ENCODE peak calls at places on chromosome 15, in seven cellular contexts. X is GM12878, E is stomach, J is ovary, Q is transverse colon, L is A549, Y is tibial nerve. I is an unnamed sample.
A peak's percentile ranks its signal among the peaks of the same experiment; 100 is the strongest.

GRCh38 chr15:42494998-42495360 is 455 bp upstream of the SNAP23 start:
- DNase-seq in Q (peak; percentile 57), X (no peak), Y (no peak), J (no peak), E (peak; percentile 47), L (peak; percentile 25), I (peak; percentile 74)

GRCh38 chr15:60000113-60000823 is 3.8 kb upstream of the FOXB1 start:
- DNase-seq in J (no peak), Q (no peak), L (no peak), Y (no peak), E (no peak), X (no peak), I (no peak)

GRCh38 chr15:79370716-79371115 is 59.8 kb downstream of the TMED3 start:
- DNase-seq in J (no peak), X (no peak), E (no peak), Y (no peak), L (no peak), Q (no peak), I (no peak)

GRCh38 chr15:100788080-100788730 is 91.4 kb upstream of the ALDH1A3 start:
- DNase-seq in Y (no peak), X (no peak), E (no peak), J (no peak), L (no peak), Q (no peak), I (no peak)

GRCh38 chr15:100918690-100919480 is at the start of gene LRRK1:
- DNase-seq in X (no peak), L (peak; percentile 52), J (peak; percentile 49), E (no peak), Y (no peak), Q (peak; percentile 52), I (no peak)

GRCh38 chr15:51589881-51590570 is 32.5 kb downstream of the DMXL2 start:
- DNase-seq in Y (no peak), J (no peak), E (no peak), X (peak; percentile 8), L (no peak), Q (no peak), I (no peak)

GRCh38 chr15:63052128-63052826 is 9.7 kb downstream of the TPM1 start:
- DNase-seq in J (no peak), E (no peak), Q (no peak), Y (no peak), X (no peak), L (no peak), I (no peak)

GRCh38 chr15:52486003-52486996 is 42.4 kb downstream of the MYO5A start:
- DNase-seq in E (no peak), L (no peak), J (no peak), Y (no peak), X (no peak), Q (no peak), I (no peak)

GRCh38 chr15:35379972-35380371 is 166.0 kb downstream of the DPH6 start:
- DNase-seq in X (no peak), Y (no peak), Q (no peak), E (no peak), J (no peak), L (no peak), I (no peak)

GRCh38 chr15:23565395-23566069 is at the start of gene MKRN3:
- DNase-seq in Y (no peak), X (no peak), L (peak; percentile 35), J (no peak), Q (peak; percentile 18), E (no peak), I (no peak)
- H3K4me3 ChIP-seq in Y (peak within 1 kb of the TSS; percentile 41), X (no peak within 1 kb of the TSS), L (peak within 1 kb of the TSS; percentile 64), J (peak within 1 kb of the TSS; percentile 18), Q (peak within 1 kb of the TSS; percentile 3), E (peak within 1 kb of the TSS; percentile 37), I (peak within 1 kb of the TSS; percentile 35)

DNA sequence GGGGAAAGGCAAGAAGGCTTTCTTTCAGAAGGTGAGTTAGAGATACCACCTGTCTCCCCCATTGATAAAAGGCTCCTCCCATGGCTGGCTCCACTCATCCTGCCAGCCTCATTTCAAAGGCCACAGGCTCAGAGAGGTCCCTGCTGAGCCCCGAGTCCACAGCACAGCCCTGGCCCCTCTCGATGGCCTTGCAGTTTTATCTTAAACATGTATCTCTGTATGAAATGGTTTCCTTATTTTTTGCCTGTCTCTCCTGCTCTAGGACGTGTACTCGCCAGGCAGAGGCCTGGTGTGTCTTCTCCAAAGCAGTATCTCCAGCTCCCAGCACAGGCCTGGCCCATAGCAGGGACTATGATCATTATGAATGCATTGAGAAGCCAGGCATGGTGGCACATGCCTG is 160.5 kb upstream of the NSMCE3 start:
- DNase-seq in Q (no peak), Y (no peak), E (no peak), X (no peak), L (no peak), J (no peak), I (no peak)
- TF ChIP-seq CTCF in Q (no peak), Y (no peak), E (no peak), X (no peak), L (no peak), J (no peak), I (no peak)

GRCh38 chr15:54032066-54032465 is 53.8 kb downstream of the UNC13C start:
- DNase-seq in Q (no peak), X (no peak), E (no peak), Y (no peak), J (no peak), L (no peak), I (no peak)
- TF ChIP-seq EP300 in Q (no peak), X (no peak), E (no peak), Y (no peak), J (no peak), L (no peak), I (no peak)

GRCh38 chr15:58147151-58147550 is 9.0 kb downstream of the AQP9 start:
- DNase-seq in Q (no peak), J (no peak), E (no peak), L (no peak), Y (no peak), X (no peak), I (no peak)
- H3K4me3 ChIP-seq in Q (no peak overlapping the region), J (no peak overlapping the region), E (no peak overlapping the region), L (no peak overlapping the region), Y (no peak overlapping the region), X (no peak overlapping the region), I (no peak overlapping the region)

GRCh38 chr15:45276851-45277250 is 24.8 kb downstream of the SLC28A2 start:
- DNase-seq in X (peak; percentile 11), E (no peak), Y (no peak), J (no peak), Q (no peak), L (peak; percentile 28), I (no peak)
- TF ChIP-seq CTCF in X (peak; percentile 36), E (no peak), Y (peak; percentile 21), J (peak; percentile 25), Q (peak; percentile 30), L (peak; percentile 57), I (no peak)

I was measured in sigmoid colon.